ENCODE peak calls at places on chromosomes 2 and 18, in seven cellular contexts. One of them, this sample, is unnamed.

GRCh38 chr2:17791121-17791902 is 24.9 kb upstream of the MSGN1 start:
- DNase-seq in IMR-90: peak; percentile 84
- DNase-seq in H1: no peak
- DNase-seq in HCT116: no peak
- DNase-seq in GM12878: no peak
- DNase-seq in K562: no peak
- DNase-seq in HepG2: no peak
- DNase-seq in this sample: no peak

GRCh38 chr2:196711625-196712024 is 72.1 kb downstream of the CCDC150 start:
- DNase-seq in IMR-90: no peak
- DNase-seq in H1: no peak
- DNase-seq in HCT116: no peak
- DNase-seq in GM12878: no peak
- DNase-seq in K562: no peak
- DNase-seq in HepG2: no peak
- DNase-seq in this sample: no peak

GRCh38 chr2:239822146-239822945 is 202.8 kb downstream of the NDUFA10 start:
- DNase-seq in IMR-90: no peak
- DNase-seq in H1: no peak
- DNase-seq in HCT116: no peak
- DNase-seq in GM12878: peak; percentile 4
- DNase-seq in K562: no peak
- DNase-seq in HepG2: no peak
- DNase-seq in this sample: no peak

GRCh38 chr2:239223330-239224248 is 177.2 kb downstream of the HDAC4 start:
- DNase-seq in IMR-90: peak; percentile 53
- DNase-seq in H1: no peak
- DNase-seq in HCT116: no peak
- DNase-seq in GM12878: no peak
- DNase-seq in K562: no peak
- DNase-seq in HepG2: peak; percentile 79
- DNase-seq in this sample: no peak

GRCh38 chr18:28794459-28795245 is 617.7 kb upstream of the CDH2 start:
- DNase-seq in IMR-90: peak; percentile 55
- DNase-seq in H1: no peak
- DNase-seq in HCT116: no peak
- DNase-seq in GM12878: no peak
- DNase-seq in K562: no peak
- DNase-seq in HepG2: no peak
- DNase-seq in this sample: no peak

GRCh38 chr2:109646961-109647360 is 32.8 kb downstream of the SOWAHC start:
- DNase-seq in IMR-90: no peak
- DNase-seq in H1: no peak
- DNase-seq in HCT116: no peak
- DNase-seq in GM12878: no peak
- DNase-seq in K562: no peak
- DNase-seq in HepG2: no peak
- DNase-seq in this sample: no peak

GRCh38 chr2:151374426-151374825 is 17.0 kb downstream of the TNFAIP6 start:
- DNase-seq in IMR-90: peak; percentile 91
- DNase-seq in H1: no peak
- DNase-seq in HCT116: no peak
- DNase-seq in GM12878: no peak
- DNase-seq in K562: no peak
- DNase-seq in HepG2: no peak
- DNase-seq in this sample: peak; percentile 60

GRCh38 chr2:144553379-144553778 is 33.5 kb upstream of the ZEB2 start:
- DNase-seq in IMR-90: peak; percentile 97
- DNase-seq in H1: no peak
- DNase-seq in HCT116: no peak
- DNase-seq in GM12878: no peak
- DNase-seq in K562: peak; percentile 54
- DNase-seq in HepG2: no peak
- DNase-seq in this sample: no peak

GRCh38 chr2:32553829-32554432 is 73.9 kb upstream of the TTC27 start:
- DNase-seq in IMR-90: peak; percentile 61
- DNase-seq in H1: no peak
- DNase-seq in HCT116: peak; percentile 12
- DNase-seq in GM12878: peak; percentile 19
- DNase-seq in K562: peak; percentile 51
- DNase-seq in HepG2: peak; percentile 43
- DNase-seq in this sample: peak; percentile 69

GRCh38 chr2:150888337-150888736 is 373.3 kb downstream of the RBM43 start:
- DNase-seq in IMR-90: peak; percentile 72
- DNase-seq in H1: no peak
- DNase-seq in HCT116: no peak
- DNase-seq in GM12878: no peak
- DNase-seq in K562: no peak
- DNase-seq in HepG2: no peak
- DNase-seq in this sample: no peak

GRCh38 chr18:12849548-12849947 is 34.5 kb downstream of the PTPN2 start:
- DNase-seq in IMR-90: peak; percentile 29
- DNase-seq in H1: no peak
- DNase-seq in HCT116: no peak
- DNase-seq in GM12878: no peak
- DNase-seq in K562: no peak
- DNase-seq in HepG2: no peak
- DNase-seq in this sample: no peak

GRCh38 chr2:197416268-197416667 is 18.6 kb downstream of the SF3B1 start:
- DNase-seq in IMR-90: no peak
- DNase-seq in H1: no peak
- DNase-seq in HCT116: no peak
- DNase-seq in GM12878: no peak
- DNase-seq in K562: no peak
- DNase-seq in HepG2: no peak
- DNase-seq in this sample: no peak

GRCh38 chr2:70099270-70099669 is 12.0 kb downstream of the PCBP1 start:
- DNase-seq in IMR-90: no peak
- DNase-seq in H1: no peak
- DNase-seq in HCT116: no peak
- DNase-seq in GM12878: no peak
- DNase-seq in K562: no peak
- DNase-seq in HepG2: no peak
- DNase-seq in this sample: no peak

GRCh38 chr2:3626817-3627499 is 31.0 kb upstream of the ALLC start:
- DNase-seq in IMR-90: no peak
- DNase-seq in H1: no peak
- DNase-seq in HCT116: no peak
- DNase-seq in GM12878: no peak
- DNase-seq in K562: no peak
- DNase-seq in HepG2: no peak
- DNase-seq in this sample: no peak

GRCh38 chr2:173090291-173090877 is 14.7 kb downstream of the MAP3K20 start:
- DNase-seq in IMR-90: peak; percentile 76
- DNase-seq in H1: no peak
- DNase-seq in HCT116: no peak
- DNase-seq in GM12878: no peak
- DNase-seq in K562: peak; percentile 61
- DNase-seq in HepG2: no peak
- DNase-seq in this sample: no peak

GRCh38 chr2:177538323-177538722 is 145.8 kb downstream of the AGPS start:
- DNase-seq in IMR-90: no peak
- DNase-seq in H1: no peak
- DNase-seq in HCT116: no peak
- DNase-seq in GM12878: no peak
- DNase-seq in K562: no peak
- DNase-seq in HepG2: no peak
- DNase-seq in this sample: no peak

GRCh38 chr2:96089356-96090180 is 26.8 kb downstream of the ADRA2B start:
- DNase-seq in IMR-90: no peak
- DNase-seq in H1: no peak
- DNase-seq in HCT116: no peak
- DNase-seq in GM12878: no peak
- DNase-seq in K562: peak; percentile 28
- DNase-seq in HepG2: no peak
- DNase-seq in this sample: no peak

GRCh38 chr2:160522951-160523700 is 29.5 kb upstream of the RBMS1 start:
- DNase-seq in IMR-90: peak; percentile 80
- DNase-seq in H1: no peak
- DNase-seq in HCT116: no peak
- DNase-seq in GM12878: no peak
- DNase-seq in K562: no peak
- DNase-seq in HepG2: no peak
- DNase-seq in this sample: no peak

GRCh38 chr2:55839182-55839819 is 84.3 kb downstream of the EFEMP1 start:
- DNase-seq in IMR-90: peak; percentile 46
- DNase-seq in H1: no peak
- DNase-seq in HCT116: no peak
- DNase-seq in GM12878: no peak
- DNase-seq in K562: no peak
- DNase-seq in HepG2: peak; percentile 91
- DNase-seq in this sample: peak; percentile 61

GRCh38 chr2:12155308-12156061 is 409.1 kb downstream of the LPIN1 start:
- DNase-seq in IMR-90: peak; percentile 93
- DNase-seq in H1: no peak
- DNase-seq in HCT116: peak; percentile 26
- DNase-seq in GM12878: no peak
- DNase-seq in K562: no peak
- DNase-seq in HepG2: no peak
- DNase-seq in this sample: no peak

GRCh38 chr2:12152888-12153287 is 406.5 kb downstream of the LPIN1 start:
- DNase-seq in IMR-90: no peak
- DNase-seq in H1: no peak
- DNase-seq in HCT116: no peak
- DNase-seq in GM12878: no peak
- DNase-seq in K562: no peak
- DNase-seq in HepG2: no peak
- DNase-seq in this sample: no peak

DNA sequence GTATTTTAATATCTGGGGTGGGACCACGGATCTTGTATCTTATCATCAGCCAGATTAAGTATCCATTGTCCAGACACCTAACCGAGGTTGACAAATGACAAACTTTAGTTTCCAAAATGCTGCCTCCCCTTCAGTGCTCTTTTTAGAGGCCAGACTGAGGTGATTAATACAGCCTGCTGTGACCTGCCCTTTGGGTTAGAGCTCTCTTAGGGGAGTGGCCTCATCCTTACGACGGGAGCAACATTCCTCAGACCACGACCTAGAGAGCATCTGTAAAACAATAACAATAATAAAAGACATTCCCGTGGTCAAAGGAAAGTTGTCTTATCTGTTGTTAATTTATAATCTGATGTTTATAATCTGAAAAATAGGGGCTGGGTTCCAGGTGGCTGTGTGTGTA is 405.3 kb downstream of the LPIN1 start:
- DNase-seq in IMR-90: no peak
- DNase-seq in H1: no peak
- DNase-seq in HCT116: no peak
- DNase-seq in GM12878: no peak
- DNase-seq in K562: no peak
- DNase-seq in HepG2: no peak
- DNase-seq in this sample: no peak
- TF ChIP-seq CEBPB in IMR-90: no peak
- TF ChIP-seq CEBPB in H1: no peak
- TF ChIP-seq CEBPB in HCT116: no peak
- TF ChIP-seq CEBPB in GM12878: no peak
- TF ChIP-seq CEBPB in K562: no peak
- TF ChIP-seq CEBPB in HepG2: no peak
- TF ChIP-seq CEBPB in this sample: no peak

GRCh38 chr2:219451626-219452360 is 17.1 kb downstream of the SPEG start:
- DNase-seq in IMR-90: peak; percentile 18
- DNase-seq in H1: no peak
- DNase-seq in HCT116: no peak
- DNase-seq in GM12878: no peak
- DNase-seq in K562: no peak
- DNase-seq in HepG2: no peak
- DNase-seq in this sample: no peak

GRCh38 chr2:219455635-219456034 is 21.0 kb downstream of the SPEG start:
- DNase-seq in IMR-90: no peak
- DNase-seq in H1: no peak
- DNase-seq in HCT116: no peak
- DNase-seq in GM12878: no peak
- DNase-seq in K562: no peak
- DNase-seq in HepG2: no peak
- DNase-seq in this sample: no peak

GRCh38 chr2:219452361-219453317 is 18.0 kb downstream of the SPEG start:
- DNase-seq in IMR-90: peak; percentile 95
- DNase-seq in H1: no peak
- DNase-seq in HCT116: peak; percentile 71
- DNase-seq in GM12878: no peak
- DNase-seq in K562: peak; percentile 47
- DNase-seq in HepG2: no peak
- DNase-seq in this sample: no peak

GRCh38 chr2:219453691-219454131 is 19.1 kb downstream of the SPEG start:
- DNase-seq in IMR-90: peak; percentile 91
- DNase-seq in H1: no peak
- DNase-seq in HCT116: no peak
- DNase-seq in GM12878: no peak
- DNase-seq in K562: no peak
- DNase-seq in HepG2: no peak
- DNase-seq in this sample: no peak

GRCh38 chr2:219454217-219454616 is 19.6 kb downstream of the SPEG start:
- DNase-seq in IMR-90: no peak
- DNase-seq in H1: no peak
- DNase-seq in HCT116: no peak
- DNase-seq in GM12878: no peak
- DNase-seq in K562: no peak
- DNase-seq in HepG2: no peak
- DNase-seq in this sample: no peak
- H3K4me1 ChIP-seq in IMR-90: peaks cover 31% of the 10 kb centered on the region
- H3K4me1 ChIP-seq in H1: peaks cover 1% of the 10 kb centered on the region
- H3K4me1 ChIP-seq in HCT116: peaks cover 26% of the 10 kb centered on the region
- H3K4me1 ChIP-seq in GM12878: no peaks in the 10 kb centered on the region
- H3K4me1 ChIP-seq in K562: peaks cover 17% of the 10 kb centered on the region
- H3K4me1 ChIP-seq in HepG2: no peaks in the 10 kb centered on the region
- H3K4me1 ChIP-seq in this sample: peaks cover 27% of the 10 kb centered on the region

GRCh38 chr18:35030234-35030989 is 10.8 kb upstream of the MAPRE2 start:
- DNase-seq in IMR-90: no peak
- DNase-seq in H1: no peak
- DNase-seq in HCT116: no peak
- DNase-seq in GM12878: no peak
- DNase-seq in K562: no peak
- DNase-seq in HepG2: no peak
- DNase-seq in this sample: no peak

GRCh38 chr18:35028556-35028955 is 12.7 kb upstream of the MAPRE2 start:
- DNase-seq in IMR-90: no peak
- DNase-seq in H1: no peak
- DNase-seq in HCT116: no peak
- DNase-seq in GM12878: no peak
- DNase-seq in K562: no peak
- DNase-seq in HepG2: no peak
- DNase-seq in this sample: no peak

GRCh38 chr18:35029103-35029502 is 12.1 kb upstream of the MAPRE2 start:
- DNase-seq in IMR-90: peak; percentile 69
- DNase-seq in H1: no peak
- DNase-seq in HCT116: no peak
- DNase-seq in GM12878: no peak
- DNase-seq in K562: no peak
- DNase-seq in HepG2: no peak
- DNase-seq in this sample: no peak

GRCh38 chr18:35029770-35030169 is 11.4 kb upstream of the MAPRE2 start:
- DNase-seq in IMR-90: no peak
- DNase-seq in H1: no peak
- DNase-seq in HCT116: no peak
- DNase-seq in GM12878: no peak
- DNase-seq in K562: no peak
- DNase-seq in HepG2: no peak
- DNase-seq in this sample: no peak

GRCh38 chr18:35032113-35032512 is 9.1 kb upstream of the MAPRE2 start:
- DNase-seq in IMR-90: no peak
- DNase-seq in H1: no peak
- DNase-seq in HCT116: no peak
- DNase-seq in GM12878: no peak
- DNase-seq in K562: no peak
- DNase-seq in HepG2: no peak
- DNase-seq in this sample: no peak
- TF ChIP-seq CEBPB in IMR-90: no peak
- TF ChIP-seq CEBPB in H1: no peak
- TF ChIP-seq CEBPB in HCT116: no peak
- TF ChIP-seq CEBPB in GM12878: no peak
- TF ChIP-seq CEBPB in K562: no peak
- TF ChIP-seq CEBPB in HepG2: no peak
- TF ChIP-seq CEBPB in this sample: no peak

GRCh38 chr2:236174608-236175001 is 6.4 kb upstream of the GBX2 start:
- DNase-seq in IMR-90: no peak
- DNase-seq in H1: no peak
- DNase-seq in HCT116: no peak
- DNase-seq in GM12878: no peak
- DNase-seq in K562: no peak
- DNase-seq in HepG2: no peak
- DNase-seq in this sample: no peak
- H3K4me1 ChIP-seq in IMR-90: peaks cover 4% of the 10 kb centered on the region
- H3K4me1 ChIP-seq in H1: peaks cover 51% of the 10 kb centered on the region
- H3K4me1 ChIP-seq in HCT116: peaks cover 15% of the 10 kb centered on the region
- H3K4me1 ChIP-seq in GM12878: no peaks in the 10 kb centered on the region
- H3K4me1 ChIP-seq in K562: peaks cover 18% of the 10 kb centered on the region
- H3K4me1 ChIP-seq in HepG2: peaks cover 9% of the 10 kb centered on the region
- H3K4me1 ChIP-seq in this sample: peaks cover 3% of the 10 kb centered on the region